ENCODE peak calls at places on chromosomes 5 and 9, in nine cellular contexts. R, H, A, T, E, Y, D, N and L are unnamed samples.

GRCh38 chr9:34139477-34140146 is 13.1 kb upstream of the DCAF12 start:
- DNase-seq in T (no peak), Y (peak), E (no peak), R (peak), H (no peak), N (peak), D (peak), A (no peak), L (no peak)

GRCh38 chr5:163565931-163566608 is 60.7 kb downstream of the MAT2B start:
- DNase-seq in N (no peak), E (no peak), Y (no peak), A (no peak), R (no peak), T (peak), H (no peak), D (peak), L (no peak)

GRCh38 chr9:33170464-33171156 is 3.5 kb upstream of the B4GALT1 start:
- DNase-seq in H (peak), A (peak), N (no peak), E (peak), D (peak), R (peak), Y (peak), T (no peak), L (no peak)

GRCh38 chr5:111764019-111764418 is 7.0 kb upstream of the NREP start:
- DNase-seq in T (no peak), R (no peak), A (no peak), E (no peak), Y (no peak), N (no peak), D (no peak), H (no peak), L (no peak)

GRCh38 chr5:124203308-124203707 is 543.1 kb downstream of the ZNF608 start:
- DNase-seq in R (no peak), E (no peak), H (no peak), T (no peak), Y (no peak), N (no peak), D (no peak), A (no peak), L (no peak)

GRCh38 chr9:22050924-22051323 is 41.8 kb upstream of the CDKN2B start:
- DNase-seq in Y (no peak), H (no peak), D (no peak), N (no peak), T (no peak), E (no peak), A (no peak), R (no peak), L (no peak)

GRCh38 chr5:140977003-140977402 is 10.7 kb downstream of the PCDHAC2 start:
- DNase-seq in H (no peak), N (no peak), D (no peak), Y (no peak), A (no peak), T (no peak), R (no peak), E (no peak), L (no peak)

GRCh38 chr9:70587143-70587710 is 172.8 kb upstream of the KLF9 start:
- DNase-seq in D (no peak), Y (peak), E (peak), T (no peak), R (no peak), N (no peak), A (no peak), H (no peak), L (no peak)

GRCh38 chr9:69474821-69475220 is 149.8 kb downstream of the ENTREP1 start:
- DNase-seq in H (no peak), Y (no peak), N (no peak), R (no peak), D (no peak), T (no peak), E (no peak), A (no peak), L (no peak)

GRCh38 chr5:6705088-6705487 is 8.1 kb upstream of the TENT4A start:
- DNase-seq in N (no peak), R (no peak), Y (no peak), E (no peak), D (no peak), T (no peak), A (no peak), H (peak), L (no peak)

GRCh38 chr9:100440071-100440470 is 13.1 kb downstream of the MSANTD3 start:
- DNase-seq in R (no peak), A (no peak), H (no peak), E (no peak), T (no peak), Y (no peak), N (no peak), D (no peak), L (no peak)

GRCh38 chr5:15105799-15106393 is 234.3 kb upstream of the ANKH start:
- DNase-seq in N (peak), D (peak), A (no peak), H (no peak), R (peak), E (peak), Y (peak), T (no peak), L (no peak)

GRCh38 chr9:129570450-129571297 is 50.2 kb downstream of the C9orf50 start:
- DNase-seq in R (peak), T (no peak), E (peak), D (peak), N (peak), A (no peak), H (no peak), Y (peak), L (no peak)

GRCh38 chr5:172145870-172146747 is 41.9 kb downstream of the STK10 start:
- DNase-seq in N (no peak), H (no peak), D (no peak), E (no peak), Y (no peak), T (peak), R (peak), A (no peak), L (peak)

GRCh38 chr5:24642022-24642421 is 2.8 kb downstream of the CDH10 start:
- DNase-seq in H (no peak), T (no peak), Y (no peak), R (peak), N (no peak), E (no peak), D (no peak), A (no peak), L (no peak)

GRCh38 chr5:111385970-111386831 is 126.1 kb downstream of the STARD4 start:
- DNase-seq in H (no peak), N (no peak), D (no peak), E (no peak), A (no peak), R (no peak), T (no peak), Y (no peak), L (no peak)

GRCh38 chr5:73902327-73903051 is 276.5 kb downstream of the ARHGEF28 start:
- DNase-seq in N (peak), A (no peak), T (no peak), H (no peak), Y (peak), E (no peak), D (no peak), R (peak), L (no peak)

GRCh38 chr5:127619908-127620479 is 28.9 kb upstream of the CTXN3 start:
- DNase-seq in H (no peak), D (no peak), E (no peak), T (no peak), Y (no peak), A (no peak), R (no peak), N (no peak), L (no peak)

GRCh38 chr5:132026516-132027008 is 15.1 kb upstream of the ACSL6 start:
- DNase-seq in D (peak), E (no peak), A (no peak), Y (no peak), R (no peak), T (no peak), H (no peak), N (no peak), L (no peak)

GRCh38 chr5:116990010-116990409 is 415.4 kb upstream of the SEMA6A start:
- DNase-seq in T (no peak), D (no peak), R (no peak), Y (no peak), H (no peak), E (no peak), N (no peak), A (no peak), L (no peak)

GRCh38 chr5:71836547-71837112 is 117.6 kb downstream of the CARTPT start:
- DNase-seq in Y (no peak), T (no peak), H (no peak), A (no peak), E (no peak), N (no peak), D (no peak), R (no peak), L (no peak)

GRCh38 chr5:149448831-149449714 is 70.0 kb upstream of the IL17B start:
- DNase-seq in D (no peak), E (no peak), Y (no peak), N (no peak), A (no peak), H (no peak), T (no peak), R (peak), L (no peak)

GRCh38 chr5:5675511-5675910 is 253.0 kb downstream of the ICE1 start:
- DNase-seq in Y (peak), N (no peak), D (no peak), A (no peak), T (no peak), E (no peak), H (no peak), R (no peak), L (no peak)

GRCh38 chr5:88659529-88660325 is 223.3 kb downstream of the MEF2C start:
- DNase-seq in H (no peak), Y (no peak), E (no peak), D (no peak), R (no peak), N (no peak), A (no peak), T (peak), L (no peak)

GRCh38 chr9:92191801-92192200 is 76.6 kb upstream of the SPTLC1 start:
- DNase-seq in T (no peak), E (no peak), Y (no peak), R (no peak), D (no peak), N (no peak), A (no peak), H (no peak), L (no peak)

GRCh38 chr5:150514708-150515211 is 6.8 kb downstream of the NDST1 start:
- DNase-seq in A (no peak), Y (no peak), D (peak), E (no peak), T (no peak), R (no peak), H (no peak), N (no peak), L (no peak)

GRCh38 chr5:150517272-150518152 is 9.6 kb downstream of the NDST1 start:
- DNase-seq in A (no peak), D (peak), N (peak), R (peak), Y (no peak), T (peak), H (no peak), E (no peak), L (no peak)

GRCh38 chr5:150515446-150515845 is 7.5 kb downstream of the NDST1 start:
- DNase-seq in Y (no peak), A (no peak), N (no peak), D (no peak), E (peak), H (no peak), T (no peak), R (no peak), L (no peak)

GRCh38 chr5:150513375-150514309 is 5.7 kb downstream of the NDST1 start:
- DNase-seq in N (no peak), A (no peak), Y (no peak), H (no peak), D (no peak), E (no peak), R (peak), T (no peak), L (no peak)

DNA sequence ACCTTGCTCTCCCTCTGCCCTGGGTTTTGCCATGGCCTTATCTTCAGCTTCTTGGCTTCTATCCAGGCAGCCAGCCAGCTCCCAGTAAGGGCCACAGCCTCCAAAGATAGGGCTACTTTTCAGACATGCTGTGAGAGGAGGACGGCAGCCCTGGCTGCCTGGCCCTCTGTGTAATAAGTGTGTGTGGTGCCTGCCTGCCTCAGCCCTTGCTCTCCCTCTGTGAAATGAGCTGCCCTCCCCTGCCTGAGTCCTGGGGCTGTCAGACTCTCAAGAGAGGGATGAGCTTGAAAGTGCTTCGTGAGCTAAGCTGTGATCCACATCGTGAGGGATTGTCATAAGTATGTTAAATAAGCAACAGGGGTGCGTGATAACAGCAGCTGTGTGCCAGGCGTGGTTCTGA is 8.1 kb downstream of the NDST1 start:
- DNase-seq in A (no peak), T (no peak), D (peak), H (no peak), Y (peak), N (no peak), R (peak), E (no peak), L (no peak)
- TF ChIP-seq POLR2A in A (no peak), T (no peak), D (no peak), H (no peak), Y (no peak), N (no peak), R (no peak), E (no peak), L (no peak)

GRCh38 chr5:96195053-96195452 is 233.4 kb upstream of the ELL2 start:
- DNase-seq in R (no peak), T (no peak), D (no peak), A (no peak), H (no peak), E (no peak), N (no peak), Y (no peak), L (no peak)
- TF ChIP-seq POLR2A in R (no peak), T (no peak), D (no peak), A (no peak), H (no peak), E (no peak), N (no peak), Y (no peak), L (no peak)

GRCh38 chr9:136847827-136848392 is 1.3 kb upstream of the PHPT1 start:
- DNase-seq in Y (peak), T (peak), H (no peak), D (peak), E (peak), A (peak), R (peak), N (no peak), L (peak)
- TF ChIP-seq POLR2A in Y (peak), T (no peak), H (no peak), D (no peak), E (peak), A (no peak), R (no peak), N (peak), L (no peak)

GRCh38 chr5:148384389-148384756 is 615 bp downstream of the FBXO38 start:
- DNase-seq in Y (no peak), R (no peak), T (no peak), H (no peak), D (no peak), E (peak), A (no peak), N (no peak), L (no peak)
- TF ChIP-seq POLR2A in Y (no peak), R (no peak), T (no peak), H (no peak), D (no peak), E (no peak), A (no peak), N (no peak), L (no peak)